ENCODE peak calls at places on chromosomes 13 and 19, in nine cellular contexts. One of them, this sample, is unnamed.
A peak's percentile ranks its signal among the peaks of the same experiment; 100 is the strongest.

GRCh38 chr13:110345266-110345665 is 38.2 kb downstream of the COL4A2 start:
- DNase-seq in activated T-helper 1 cell treated with anti-CD3 and anti-CD28 coated beads, Interleukin-12 subunit alpha, Interleukin-12 subunit beta, Interleukin-2, Interleukin-4 antibody, amounts not matched to agents 30 ng/mL and 10 ng/mL and 1 ng/mL, durations not matched to agents 14 hours and 24 hours and 36 hours: no peak
- DNase-seq in stimulated activated CD4-positive, alpha-beta T cell treated with anti-CD3 and anti-CD28 coated beads, Interleukin-2, amount 100 ng/mL, for 24 hours: no peak
- DNase-seq in GOT3: no peak
- DNase-seq in T-helper 2 cell: no peak
- DNase-seq in AG04450: no peak
- DNase-seq in small intestine: no peak
- DNase-seq in OCI-M1: no peak
- DNase-seq in NB4: no peak
- DNase-seq in this sample: no peak

GRCh38 chr13:28574617-28575142 is 79.8 kb upstream of the FLT1 start:
- DNase-seq in activated T-helper 1 cell treated with anti-CD3 and anti-CD28 coated beads, Interleukin-12 subunit alpha, Interleukin-12 subunit beta, Interleukin-2, Interleukin-4 antibody, amounts not matched to agents 30 ng/mL and 10 ng/mL and 1 ng/mL, durations not matched to agents 14 hours and 24 hours and 36 hours: peak; percentile 6
- DNase-seq in stimulated activated CD4-positive, alpha-beta T cell treated with anti-CD3 and anti-CD28 coated beads, Interleukin-2, amount 100 ng/mL, for 24 hours: no peak
- DNase-seq in GOT3: no peak
- DNase-seq in T-helper 2 cell: no peak
- DNase-seq in AG04450: peak; percentile 94
- DNase-seq in small intestine: peak; percentile 81
- DNase-seq in OCI-M1: no peak
- DNase-seq in NB4: peak; percentile 72
- DNase-seq in this sample: peak; percentile 46

GRCh38 chr19:58311345-58311744 is 6.2 kb downstream of the ERVK3-1 start:
- DNase-seq in activated T-helper 1 cell treated with anti-CD3 and anti-CD28 coated beads, Interleukin-12 subunit alpha, Interleukin-12 subunit beta, Interleukin-2, Interleukin-4 antibody, amounts not matched to agents 30 ng/mL and 10 ng/mL and 1 ng/mL, durations not matched to agents 14 hours and 24 hours and 36 hours: no peak
- DNase-seq in stimulated activated CD4-positive, alpha-beta T cell treated with anti-CD3 and anti-CD28 coated beads, Interleukin-2, amount 100 ng/mL, for 24 hours: no peak
- DNase-seq in GOT3: no peak
- DNase-seq in T-helper 2 cell: no peak
- DNase-seq in AG04450: no peak
- DNase-seq in small intestine: no peak
- DNase-seq in OCI-M1: no peak
- DNase-seq in NB4: no peak
- DNase-seq in this sample: no peak

GRCh38 chr13:113112893-113113845 is 7.6 kb downstream of the F7 start:
- DNase-seq in activated T-helper 1 cell treated with anti-CD3 and anti-CD28 coated beads, Interleukin-12 subunit alpha, Interleukin-12 subunit beta, Interleukin-2, Interleukin-4 antibody, amounts not matched to agents 30 ng/mL and 10 ng/mL and 1 ng/mL, durations not matched to agents 14 hours and 24 hours and 36 hours: no peak
- DNase-seq in stimulated activated CD4-positive, alpha-beta T cell treated with anti-CD3 and anti-CD28 coated beads, Interleukin-2, amount 100 ng/mL, for 24 hours: no peak
- DNase-seq in GOT3: no peak
- DNase-seq in T-helper 2 cell: no peak
- DNase-seq in AG04450: no peak
- DNase-seq in small intestine: no peak
- DNase-seq in OCI-M1: no peak
- DNase-seq in NB4: no peak
- DNase-seq in this sample: peak; percentile 0

GRCh38 chr13:42610623-42611022 is 36.7 kb downstream of the TNFSF11 start:
- DNase-seq in activated T-helper 1 cell treated with anti-CD3 and anti-CD28 coated beads, Interleukin-12 subunit alpha, Interleukin-12 subunit beta, Interleukin-2, Interleukin-4 antibody, amounts not matched to agents 30 ng/mL and 10 ng/mL and 1 ng/mL, durations not matched to agents 14 hours and 24 hours and 36 hours: no peak
- DNase-seq in stimulated activated CD4-positive, alpha-beta T cell treated with anti-CD3 and anti-CD28 coated beads, Interleukin-2, amount 100 ng/mL, for 24 hours: no peak
- DNase-seq in GOT3: no peak
- DNase-seq in T-helper 2 cell: no peak
- DNase-seq in AG04450: no peak
- DNase-seq in small intestine: no peak
- DNase-seq in OCI-M1: no peak
- DNase-seq in NB4: no peak
- DNase-seq in this sample: no peak

GRCh38 chr13:79679334-79679733 is 198.4 kb downstream of the NDFIP2 start:
- DNase-seq in activated T-helper 1 cell treated with anti-CD3 and anti-CD28 coated beads, Interleukin-12 subunit alpha, Interleukin-12 subunit beta, Interleukin-2, Interleukin-4 antibody, amounts not matched to agents 30 ng/mL and 10 ng/mL and 1 ng/mL, durations not matched to agents 14 hours and 24 hours and 36 hours: no peak
- DNase-seq in stimulated activated CD4-positive, alpha-beta T cell treated with anti-CD3 and anti-CD28 coated beads, Interleukin-2, amount 100 ng/mL, for 24 hours: peak; percentile 44
- DNase-seq in GOT3: no peak
- DNase-seq in T-helper 2 cell: no peak
- DNase-seq in AG04450: peak; percentile 26
- DNase-seq in small intestine: peak; percentile 77
- DNase-seq in OCI-M1: peak; percentile 85
- DNase-seq in NB4: peak; percentile 73
- DNase-seq in this sample: peak; percentile 79

GRCh38 chr19:12833747-12834417 is 497 bp downstream of the RTBDN start:
- DNase-seq in activated T-helper 1 cell treated with anti-CD3 and anti-CD28 coated beads, Interleukin-12 subunit alpha, Interleukin-12 subunit beta, Interleukin-2, Interleukin-4 antibody, amounts not matched to agents 30 ng/mL and 10 ng/mL and 1 ng/mL, durations not matched to agents 14 hours and 24 hours and 36 hours: no peak
- DNase-seq in stimulated activated CD4-positive, alpha-beta T cell treated with anti-CD3 and anti-CD28 coated beads, Interleukin-2, amount 100 ng/mL, for 24 hours: peak; percentile 47
- DNase-seq in GOT3: no peak
- DNase-seq in T-helper 2 cell: no peak
- DNase-seq in AG04450: no peak
- DNase-seq in small intestine: peak; percentile 21
- DNase-seq in OCI-M1: peak; percentile 20
- DNase-seq in NB4: peak; percentile 44
- DNase-seq in this sample: peak; percentile 19

GRCh38 chr13:112722433-112723250 is 32.8 kb downstream of the ATP11A start:
- DNase-seq in activated T-helper 1 cell treated with anti-CD3 and anti-CD28 coated beads, Interleukin-12 subunit alpha, Interleukin-12 subunit beta, Interleukin-2, Interleukin-4 antibody, amounts not matched to agents 30 ng/mL and 10 ng/mL and 1 ng/mL, durations not matched to agents 14 hours and 24 hours and 36 hours: no peak
- DNase-seq in stimulated activated CD4-positive, alpha-beta T cell treated with anti-CD3 and anti-CD28 coated beads, Interleukin-2, amount 100 ng/mL, for 24 hours: no peak
- DNase-seq in GOT3: no peak
- DNase-seq in T-helper 2 cell: no peak
- DNase-seq in AG04450: peak; percentile 90
- DNase-seq in small intestine: peak; percentile 91
- DNase-seq in OCI-M1: peak; percentile 86
- DNase-seq in NB4: no peak
- DNase-seq in this sample: no peak

GRCh38 chr13:46165485-46166220 is 16.3 kb downstream of the LCP1 start:
- DNase-seq in activated T-helper 1 cell treated with anti-CD3 and anti-CD28 coated beads, Interleukin-12 subunit alpha, Interleukin-12 subunit beta, Interleukin-2, Interleukin-4 antibody, amounts not matched to agents 30 ng/mL and 10 ng/mL and 1 ng/mL, durations not matched to agents 14 hours and 24 hours and 36 hours: peak; percentile 24
- DNase-seq in stimulated activated CD4-positive, alpha-beta T cell treated with anti-CD3 and anti-CD28 coated beads, Interleukin-2, amount 100 ng/mL, for 24 hours: peak; percentile 54
- DNase-seq in GOT3: no peak
- DNase-seq in T-helper 2 cell: no peak
- DNase-seq in AG04450: no peak
- DNase-seq in small intestine: no peak
- DNase-seq in OCI-M1: no peak
- DNase-seq in NB4: peak; percentile 38
- DNase-seq in this sample: no peak

GRCh38 chr13:100673831-100674362 is 698 bp downstream of the TMTC4 start:
- DNase-seq in activated T-helper 1 cell treated with anti-CD3 and anti-CD28 coated beads, Interleukin-12 subunit alpha, Interleukin-12 subunit beta, Interleukin-2, Interleukin-4 antibody, amounts not matched to agents 30 ng/mL and 10 ng/mL and 1 ng/mL, durations not matched to agents 14 hours and 24 hours and 36 hours: peak; percentile 44
- DNase-seq in stimulated activated CD4-positive, alpha-beta T cell treated with anti-CD3 and anti-CD28 coated beads, Interleukin-2, amount 100 ng/mL, for 24 hours: peak; percentile 37
- DNase-seq in GOT3: peak; percentile 17
- DNase-seq in T-helper 2 cell: no peak
- DNase-seq in AG04450: peak; percentile 63
- DNase-seq in small intestine: peak; percentile 89
- DNase-seq in OCI-M1: peak; percentile 79
- DNase-seq in NB4: peak; percentile 95
- DNase-seq in this sample: peak; percentile 39

GRCh38 chr19:4357095-4357797 is 13.9 kb downstream of the MPND start:
- DNase-seq in activated T-helper 1 cell treated with anti-CD3 and anti-CD28 coated beads, Interleukin-12 subunit alpha, Interleukin-12 subunit beta, Interleukin-2, Interleukin-4 antibody, amounts not matched to agents 30 ng/mL and 10 ng/mL and 1 ng/mL, durations not matched to agents 14 hours and 24 hours and 36 hours: no peak
- DNase-seq in stimulated activated CD4-positive, alpha-beta T cell treated with anti-CD3 and anti-CD28 coated beads, Interleukin-2, amount 100 ng/mL, for 24 hours: no peak
- DNase-seq in GOT3: no peak
- DNase-seq in T-helper 2 cell: no peak
- DNase-seq in AG04450: no peak
- DNase-seq in small intestine: no peak
- DNase-seq in OCI-M1: no peak
- DNase-seq in NB4: no peak
- DNase-seq in this sample: no peak

This sample was measured in transverse colon.